ENCODE peak calls at places on chromosomes 3 and 15, in seven cellular contexts. One of them, this sample, is unnamed.

GRCh38 chr3:3665546-3665945 is 133.7 kb upstream of the LRRN1 start:
- DNase-seq in NT2/D1: no peak
- DNase-seq in activated CD8-positive, alpha-beta memory T cell treated with anti-CD3 and anti-CD28 coated beads for 24 hours: no peak
- DNase-seq in activated T-cell treated with anti-CD3 and anti-CD28 coated beads, Interleukin-2, amount 50 U/mL, for 48 hours: no peak
- DNase-seq in stimulated activated naive CD8-positive, alpha-beta T cell treated with anti-CD3 and anti-CD28 coated beads, Interleukin-15, amount 100 ng/mL, for 72 hours: no peak
- DNase-seq in endodermal cell: no peak
- DNase-seq in nephron progenitor cell: no peak
- DNase-seq in this sample: no peak

GRCh38 chr3:115623414-115623868 is at the start of gene GAP43:
- DNase-seq in activated CD8-positive, alpha-beta memory T cell treated with anti-CD3 and anti-CD28 coated beads for 24 hours: no peak
- DNase-seq in NT2/D1: peak
- DNase-seq in nephron progenitor cell: peak
- DNase-seq in activated T-cell treated with anti-CD3 and anti-CD28 coated beads, Interleukin-2, amount 50 U/mL, for 48 hours: no peak
- DNase-seq in endodermal cell: peak
- DNase-seq in stimulated activated naive CD8-positive, alpha-beta T cell treated with anti-CD3 and anti-CD28 coated beads, Interleukin-15, amount 100 ng/mL, for 72 hours: peak
- DNase-seq in this sample: peak

GRCh38 chr3:185713015-185713414 is 111.8 kb downstream of the IGF2BP2 start:
- DNase-seq in NT2/D1: no peak
- DNase-seq in nephron progenitor cell: no peak
- DNase-seq in activated T-cell treated with anti-CD3 and anti-CD28 coated beads, Interleukin-2, amount 50 U/mL, for 48 hours: no peak
- DNase-seq in activated CD8-positive, alpha-beta memory T cell treated with anti-CD3 and anti-CD28 coated beads for 24 hours: no peak
- DNase-seq in endodermal cell: peak
- DNase-seq in stimulated activated naive CD8-positive, alpha-beta T cell treated with anti-CD3 and anti-CD28 coated beads, Interleukin-15, amount 100 ng/mL, for 72 hours: no peak
- DNase-seq in this sample: no peak

GRCh38 chr3:108051005-108051404 is 39.8 kb downstream of the CD47 start:
- DNase-seq in NT2/D1: no peak
- DNase-seq in stimulated activated naive CD8-positive, alpha-beta T cell treated with anti-CD3 and anti-CD28 coated beads, Interleukin-15, amount 100 ng/mL, for 72 hours: no peak
- DNase-seq in activated CD8-positive, alpha-beta memory T cell treated with anti-CD3 and anti-CD28 coated beads for 24 hours: no peak
- DNase-seq in endodermal cell: no peak
- DNase-seq in nephron progenitor cell: no peak
- DNase-seq in activated T-cell treated with anti-CD3 and anti-CD28 coated beads, Interleukin-2, amount 50 U/mL, for 48 hours: no peak
- DNase-seq in this sample: no peak

GRCh38 chr3:42659451-42660130 is 6.1 kb downstream of the ZBTB47 start:
- DNase-seq in endodermal cell: no peak
- DNase-seq in activated T-cell treated with anti-CD3 and anti-CD28 coated beads, Interleukin-2, amount 50 U/mL, for 48 hours: no peak
- DNase-seq in NT2/D1: no peak
- DNase-seq in nephron progenitor cell: no peak
- DNase-seq in stimulated activated naive CD8-positive, alpha-beta T cell treated with anti-CD3 and anti-CD28 coated beads, Interleukin-15, amount 100 ng/mL, for 72 hours: no peak
- DNase-seq in activated CD8-positive, alpha-beta memory T cell treated with anti-CD3 and anti-CD28 coated beads for 24 hours: no peak
- DNase-seq in this sample: no peak

GRCh38 chr3:15676259-15676658 is 74.7 kb downstream of the BTD start:
- DNase-seq in activated CD8-positive, alpha-beta memory T cell treated with anti-CD3 and anti-CD28 coated beads for 24 hours: no peak
- DNase-seq in stimulated activated naive CD8-positive, alpha-beta T cell treated with anti-CD3 and anti-CD28 coated beads, Interleukin-15, amount 100 ng/mL, for 72 hours: no peak
- DNase-seq in NT2/D1: no peak
- DNase-seq in activated T-cell treated with anti-CD3 and anti-CD28 coated beads, Interleukin-2, amount 50 U/mL, for 48 hours: no peak
- DNase-seq in nephron progenitor cell: no peak
- DNase-seq in endodermal cell: no peak
- DNase-seq in this sample: no peak

GRCh38 chr3:48674505-48674904 is 11.2 kb downstream of the NCKIPSD start:
- DNase-seq in activated CD8-positive, alpha-beta memory T cell treated with anti-CD3 and anti-CD28 coated beads for 24 hours: no peak
- DNase-seq in nephron progenitor cell: no peak
- DNase-seq in activated T-cell treated with anti-CD3 and anti-CD28 coated beads, Interleukin-2, amount 50 U/mL, for 48 hours: no peak
- DNase-seq in stimulated activated naive CD8-positive, alpha-beta T cell treated with anti-CD3 and anti-CD28 coated beads, Interleukin-15, amount 100 ng/mL, for 72 hours: no peak
- DNase-seq in endodermal cell: no peak
- DNase-seq in NT2/D1: no peak
- DNase-seq in this sample: no peak

GRCh38 chr15:74343797-74344127 is 23.7 kb downstream of the CYP11A1 start:
- DNase-seq in NT2/D1: no peak
- DNase-seq in activated T-cell treated with anti-CD3 and anti-CD28 coated beads, Interleukin-2, amount 50 U/mL, for 48 hours: no peak
- DNase-seq in nephron progenitor cell: no peak
- DNase-seq in endodermal cell: no peak
- DNase-seq in activated CD8-positive, alpha-beta memory T cell treated with anti-CD3 and anti-CD28 coated beads for 24 hours: no peak
- DNase-seq in stimulated activated naive CD8-positive, alpha-beta T cell treated with anti-CD3 and anti-CD28 coated beads, Interleukin-15, amount 100 ng/mL, for 72 hours: no peak
- DNase-seq in this sample: no peak

GRCh38 chr3:118740722-118741290 is 293.8 kb downstream of the IGSF11 start:
- DNase-seq in endodermal cell: no peak
- DNase-seq in activated T-cell treated with anti-CD3 and anti-CD28 coated beads, Interleukin-2, amount 50 U/mL, for 48 hours: no peak
- DNase-seq in stimulated activated naive CD8-positive, alpha-beta T cell treated with anti-CD3 and anti-CD28 coated beads, Interleukin-15, amount 100 ng/mL, for 72 hours: no peak
- DNase-seq in NT2/D1: no peak
- DNase-seq in activated CD8-positive, alpha-beta memory T cell treated with anti-CD3 and anti-CD28 coated beads for 24 hours: no peak
- DNase-seq in nephron progenitor cell: no peak
- DNase-seq in this sample: no peak

This sample was measured in hypothalamus.